ENCODE peak calls at places on chromosomes 12 and 14, in six cellular contexts. K, Q, S, R, X and W are unnamed samples.

GRCh38 chr12:15474766-15475165 is 152.5 kb downstream of the PTPRO start:
- DNase-seq in K (no peak), Q (no peak), S (no peak), R (no peak), X (no peak), W (no peak)

GRCh38 chr14:50062438-50063039 is 53.8 kb downstream of the VCPKMT start:
- DNase-seq in K (no peak), Q (no peak), S (no peak), R (no peak), X (no peak), W (peak)

GRCh38 chr12:85007836-85008235 is 28.2 kb downstream of the TSPAN19 start:
- DNase-seq in K (no peak), Q (no peak), S (no peak), R (no peak), X (no peak), W (no peak)

GRCh38 chr12:24838531-24838950 is 110.4 kb downstream of the BCAT1 start:
- DNase-seq in K (no peak), Q (no peak), S (no peak), R (peak), X (no peak), W (no peak)

GRCh38 chr12:4027412-4027811 is 154.2 kb upstream of the PARP11 start:
- DNase-seq in K (no peak), Q (no peak), S (no peak), R (no peak), X (no peak), W (no peak)

GRCh38 chr14:70713096-70713875 is 71.6 kb downstream of the TTC9 start:
- DNase-seq in K (no peak), Q (no peak), S (no peak), R (no peak), X (no peak), W (no peak)

GRCh38 chr14:89807905-89808304 is 146.6 kb downstream of the EFCAB11 start:
- DNase-seq in K (no peak), Q (no peak), S (no peak), R (no peak), X (no peak), W (no peak)

GRCh38 chr14:35121026-35121886 is 534 bp downstream of the PPP2R3C start:
- DNase-seq in K (peak), Q (peak), S (no peak), R (no peak), X (no peak), W (peak)

GRCh38 chr12:132114667-132115066 is 29.5 kb downstream of the DDX51 start:
- DNase-seq in K (no peak), Q (no peak), S (no peak), R (no peak), X (no peak), W (no peak)

GRCh38 chr12:79121486-79121885 is 256.9 kb downstream of the SYT1 start:
- DNase-seq in K (no peak), Q (no peak), S (no peak), R (no peak), X (no peak), W (no peak)

GRCh38 chr14:86787782-86788181 is 1205.2 kb downstream of the GALC start:
- DNase-seq in K (no peak), Q (no peak), S (no peak), R (no peak), X (no peak), W (no peak)

GRCh38 chr12:88627501-88627900 is 47.2 kb upstream of the KITLG start:
- DNase-seq in K (no peak), Q (no peak), S (no peak), R (no peak), X (no peak), W (no peak)

GRCh38 chr12:130658561-130658960 is 57.5 kb downstream of the RIMBP2 start:
- DNase-seq in K (no peak), Q (no peak), S (no peak), R (no peak), X (no peak), W (no peak)

GRCh38 chr14:75283884-75284563 is 5.4 kb downstream of the FOS start:
- DNase-seq in K (no peak), Q (peak), S (no peak), R (no peak), X (no peak), W (no peak)

GRCh38 chr12:117352260-117352659 is 9.2 kb downstream of the NOS1 start:
- DNase-seq in K (no peak), Q (no peak), S (no peak), R (no peak), X (no peak), W (no peak)

GRCh38 chr14:68779761-68780323 is 13.0 kb downstream of the ZFP36L1 start:
- DNase-seq in K (peak), Q (peak), S (peak), R (peak), X (no peak), W (no peak)

GRCh38 chr14:91872517-91873470 is 5.5 kb upstream of the TC2N start:
- DNase-seq in K (no peak), Q (peak), S (peak), R (peak), X (no peak), W (no peak)

GRCh38 chr12:64609543-64610091 is 678 bp upstream of the RASSF3 start:
- DNase-seq in K (no peak), Q (no peak), S (no peak), R (no peak), X (no peak), W (no peak)

GRCh38 chr12:81953541-81953940 is 194.4 kb upstream of the PPFIA2 start:
- DNase-seq in K (no peak), Q (no peak), S (no peak), R (no peak), X (no peak), W (no peak)

GRCh38 chr14:94180655-94181271 is 6.6 kb downstream of the PPP4R4 start:
- DNase-seq in K (no peak), Q (no peak), S (no peak), R (no peak), X (no peak), W (peak)

GRCh38 chr12:62600038-62600437 is 133.4 kb downstream of the MON2 start:
- DNase-seq in K (no peak), Q (no peak), S (no peak), R (no peak), X (no peak), W (no peak)

GRCh38 chr12:51307655-51308593 is 16.1 kb downstream of the BIN2 start:
- DNase-seq in K (no peak), Q (no peak), S (peak), R (no peak), X (no peak), W (peak)

GRCh38 chr12:29750131-29750927 is 33.4 kb downstream of the TMTC1 start:
- DNase-seq in K (no peak), Q (no peak), S (no peak), R (no peak), X (no peak), W (no peak)

GRCh38 chr12:109736552-109737108 is 23.0 kb downstream of the FAM222A start:
- DNase-seq in K (peak), Q (peak), S (no peak), R (peak), X (no peak), W (no peak)

GRCh38 chr12:85733984-85734383 is 102.2 kb downstream of the RASSF9 start:
- DNase-seq in K (no peak), Q (no peak), S (no peak), R (no peak), X (no peak), W (no peak)

GRCh38 chr14:99682809-99683618 is 1.1 kb upstream of the CYP46A1 start:
- DNase-seq in K (peak), Q (peak), S (peak), R (peak), X (peak), W (peak)
- TF ChIP-seq POLR2A in K (no peak), Q (no peak), S (no peak), R (no peak), X (no peak), W (no peak)

GRCh38 chr12:47902131-47902639 is 2.6 kb downstream of the VDR start:
- DNase-seq in K (no peak), Q (no peak), S (no peak), R (no peak), X (no peak), W (no peak)

GRCh38 chr12:47901285-47902093 is 3.3 kb downstream of the VDR start:
- DNase-seq in K (no peak), Q (no peak), S (no peak), R (no peak), X (no peak), W (no peak)

GRCh38 chr12:47899466-47899865 is 5.3 kb downstream of the VDR start:
- DNase-seq in K (no peak), Q (no peak), S (no peak), R (no peak), X (no peak), W (no peak)

GRCh38 chr12:47900101-47900479 is 4.7 kb downstream of the VDR start:
- DNase-seq in K (no peak), Q (no peak), S (no peak), R (no peak), X (no peak), W (no peak)

GRCh38 chr12:47900480-47901129 is 4.2 kb downstream of the VDR start:
- DNase-seq in K (no peak), Q (peak), S (peak), R (no peak), X (no peak), W (no peak)
- TF ChIP-seq POLR2A in K (no peak), Q (no peak), S (no peak), R (no peak), X (no peak), W (no peak)

GRCh38 chr12:124754949-124755800 is 108.5 kb downstream of the SCARB1 start:
- DNase-seq in K (peak), Q (peak), S (peak), R (peak), X (no peak), W (no peak)
- TF ChIP-seq POLR2A in K (no peak), Q (peak), S (no peak), R (no peak), X (no peak), W (no peak)

DNA sequence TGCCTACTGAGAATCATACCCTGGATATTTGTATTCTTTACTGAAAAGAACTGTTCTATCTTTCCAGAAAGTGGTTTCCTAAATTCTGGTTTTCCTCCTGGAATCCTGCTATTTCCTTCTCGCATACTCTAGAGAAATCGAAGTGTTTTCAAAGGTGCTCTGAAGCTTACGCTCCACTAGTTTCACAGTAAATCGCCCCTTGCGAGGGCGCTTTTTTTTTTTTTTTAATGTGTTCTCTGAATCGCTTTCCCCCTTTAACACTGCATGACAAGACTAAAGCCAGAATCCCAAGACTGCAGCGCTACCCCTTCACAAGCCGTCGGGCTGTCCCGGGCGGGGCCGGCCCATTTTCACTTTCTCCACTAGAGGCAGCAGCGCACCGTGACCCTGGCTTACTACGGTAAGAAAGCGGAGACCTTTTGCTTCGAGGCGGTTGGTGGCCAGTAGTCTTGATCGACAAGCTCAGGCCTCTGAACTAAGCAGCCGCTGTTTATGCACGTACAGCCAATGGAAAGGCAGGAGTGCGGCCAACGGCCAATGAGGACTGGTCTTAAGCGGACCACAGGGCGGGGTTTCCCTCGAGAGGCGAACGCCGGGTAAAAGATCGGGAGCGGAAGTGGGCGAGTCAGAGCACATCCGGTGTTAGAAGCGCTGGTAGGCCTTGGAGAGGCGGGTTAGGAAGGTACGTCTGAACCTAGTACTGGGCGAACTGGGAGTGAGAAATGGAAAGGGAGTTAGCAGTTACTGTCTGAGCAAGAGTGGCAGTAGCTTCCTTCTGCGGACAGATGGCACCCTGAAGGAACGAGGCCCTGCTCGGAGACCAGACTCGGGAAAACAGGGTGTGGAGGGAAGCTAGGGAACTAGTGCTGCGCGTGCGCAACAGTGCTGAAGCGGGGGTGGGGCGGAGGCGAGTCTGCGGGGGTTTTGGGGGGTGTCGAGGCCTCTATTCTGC is at the start of gene TMBIM6:
- DNase-seq in K (peak), Q (peak), S (peak), R (peak), X (peak), W (peak)
- TF ChIP-seq POLR2A in K (peak), Q (peak), S (peak), R (peak), X (peak), W (peak)

DNA sequence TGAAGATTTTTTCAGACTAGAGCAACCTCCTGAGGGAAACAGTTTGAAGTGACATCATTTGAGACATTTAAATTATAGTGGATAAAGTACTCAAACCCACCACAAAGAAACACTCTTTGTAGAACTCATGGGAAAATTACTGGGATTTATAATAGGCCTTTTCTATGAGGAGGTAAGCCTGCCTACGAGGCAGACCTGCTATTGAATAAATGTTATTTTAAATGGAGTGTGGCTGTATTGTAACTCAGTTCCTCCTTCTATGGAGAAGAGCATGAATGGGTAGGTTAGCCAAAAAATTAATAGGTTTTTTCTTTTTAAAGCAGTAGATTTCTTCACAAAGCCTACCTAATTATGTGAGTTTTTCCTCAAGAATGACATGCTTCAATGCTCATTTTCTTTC is 63.7 kb upstream of the PLEKHA5 start:
- DNase-seq in K (no peak), Q (no peak), S (no peak), R (no peak), X (no peak), W (no peak)
- TF ChIP-seq POLR2A in K (no peak), Q (no peak), S (no peak), R (no peak), X (no peak), W (no peak)

DNA sequence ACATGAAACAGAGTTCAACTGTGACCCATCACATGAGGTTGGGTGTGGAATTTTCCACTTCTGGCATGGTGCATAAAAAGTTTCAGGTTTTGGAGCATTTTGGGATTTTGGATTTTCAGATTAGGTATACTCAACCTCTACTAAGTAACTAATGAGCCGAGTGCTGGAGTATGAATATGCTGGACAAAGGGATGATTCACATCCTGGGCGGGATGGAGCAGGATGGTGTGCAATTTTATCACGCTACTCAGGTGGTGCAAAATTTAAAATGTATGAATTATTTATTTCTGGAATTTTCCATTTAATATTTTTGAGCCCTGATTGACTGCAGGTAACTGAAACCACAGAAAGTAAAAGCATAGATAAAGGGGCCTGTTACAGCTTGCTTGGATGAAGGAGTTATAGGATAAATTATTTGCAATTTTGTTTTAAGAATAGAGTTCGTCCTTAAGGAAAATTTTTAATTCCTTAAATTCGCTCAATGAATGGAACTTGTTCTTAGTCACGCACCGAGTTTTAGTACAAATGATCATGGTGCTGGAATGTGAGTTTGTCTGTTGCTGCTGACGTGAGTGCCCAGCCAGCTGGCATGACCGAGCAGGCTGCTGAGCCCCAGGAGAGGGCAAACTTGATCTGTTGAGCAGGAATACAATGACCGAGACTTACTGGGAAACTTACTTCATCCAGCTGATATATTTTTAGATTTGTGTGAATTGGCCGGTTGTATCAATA is 176.3 kb downstream of the ESR2 start:
- DNase-seq in K (no peak), Q (peak), S (peak), R (peak), X (no peak), W (no peak)
- TF ChIP-seq POLR2A in K (no peak), Q (no peak), S (no peak), R (no peak), X (no peak), W (no peak)